ENCODE peak calls at places on chromosomes 1 and 21, in seven cellular contexts. N, A, Z, G, E, B and R are unnamed samples.

GRCh38 chr21:27448960-27449359 is 482.1 kb upstream of the ADAMTS5 start:
- DNase-seq in G (no peak), Z (no peak), A (peak; percentile 19), E (no peak), N (no peak), B (no peak), R (no peak)

GRCh38 chr21:44331650-44332306 is 7.4 kb downstream of the CFAP410 start:
- DNase-seq in N (no peak), A (no peak), G (no peak), E (no peak), B (peak; percentile 8), Z (no peak), R (no peak)

GRCh38 chr1:154839691-154840090 is 30.4 kb downstream of the KCNN3 start:
- DNase-seq in B (no peak), G (no peak), Z (no peak), N (no peak), E (no peak), A (peak; percentile 56), R (no peak)

GRCh38 chr1:221875004-221875330 is 133.1 kb upstream of the DUSP10 start:
- DNase-seq in A (no peak), Z (no peak), G (no peak), N (no peak), B (no peak), E (no peak), R (no peak)

GRCh38 chr1:192578144-192578909 is 2.8 kb downstream of the RGS1 start:
- DNase-seq in G (no peak), E (no peak), B (no peak), A (no peak), Z (no peak), N (no peak), R (no peak)

GRCh38 chr1:240399381-240399780 is 212.6 kb downstream of the GREM2 start:
- DNase-seq in G (no peak), Z (no peak), N (peak; percentile 75), E (no peak), A (no peak), B (peak; percentile 96), R (peak; percentile 68)

GRCh38 chr21:14675774-14676530 is 129.8 kb upstream of the SAMSN1 start:
- DNase-seq in Z (no peak), A (no peak), E (no peak), N (no peak), B (no peak), G (no peak), R (no peak)

GRCh38 chr21:31132574-31133242 is 94.4 kb upstream of the KRTAP19-8 start:
- DNase-seq in G (no peak), B (peak; percentile 7), Z (no peak), N (peak; percentile 28), A (no peak), E (no peak), R (no peak)

GRCh38 chr1:44822981-44823451 is 14.7 kb downstream of the BTBD19 start:
- DNase-seq in Z (peak; percentile 72), G (no peak), N (no peak), A (no peak), B (no peak), E (no peak), R (no peak)

GRCh38 chr1:6788946-6789345 is 3.7 kb downstream of the CAMTA1 start:
- DNase-seq in G (no peak), E (no peak), Z (no peak), A (no peak), B (no peak), N (no peak), R (no peak)

GRCh38 chr1:23282967-23283366 is 61.1 kb downstream of the HNRNPR start:
- DNase-seq in Z (no peak), N (peak; percentile 88), E (peak; percentile 57), G (no peak), A (no peak), B (no peak), R (peak; percentile 21)

GRCh38 chr1:30232288-30232899 is 491.0 kb downstream of the MATN1 start:
- DNase-seq in E (peak; percentile 5), A (no peak), B (no peak), Z (no peak), G (no peak), N (no peak), R (no peak)

GRCh38 chr1:119594386-119594785 is 53.7 kb downstream of the ZNF697 start:
- DNase-seq in E (peak; percentile 64), B (no peak), Z (no peak), N (no peak), A (no peak), G (no peak), R (no peak)

DNA sequence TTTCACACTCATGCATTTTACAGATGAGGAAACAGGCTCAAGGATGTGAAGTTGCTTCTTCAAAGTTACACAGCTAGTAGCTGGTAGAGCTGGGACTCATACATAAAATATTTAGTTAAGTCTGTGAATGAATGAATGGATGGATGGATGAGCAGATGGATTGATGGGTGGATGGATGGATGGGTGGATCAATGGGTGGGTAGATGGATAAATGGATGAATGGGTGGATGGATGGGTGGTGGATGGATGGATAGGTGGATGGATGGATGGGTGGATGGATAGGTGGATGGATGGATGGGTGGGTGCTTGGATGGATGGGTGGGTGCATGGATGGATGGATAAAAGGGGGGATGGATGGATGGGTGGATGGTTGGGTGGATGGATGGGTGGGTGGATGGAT is 240.9 kb downstream of the GRIK3 start:
- DNase-seq in Z (no peak), G (no peak), B (no peak), N (no peak), A (no peak), E (no peak), R (no peak)
- H3K27me3 ChIP-seq in Z (peaks cover 2% of the 10 kb centered on the region), G (no peaks in the 10 kb centered on the region), B (no peaks in the 10 kb centered on the region), N (no peaks in the 10 kb centered on the region), A (peaks cover 19% of the 10 kb centered on the region), E (no peaks in the 10 kb centered on the region), R (no peaks in the 10 kb centered on the region)

GRCh38 chr1:26555550-26555981 is 26.0 kb downstream of the RPS6KA1 start:
- DNase-seq in N (no peak), A (no peak), B (no peak), G (no peak), E (no peak), Z (no peak), R (no peak)

GRCh38 chr1:26556041-26556440 is 26.5 kb downstream of the RPS6KA1 start:
- DNase-seq in B (no peak), N (no peak), E (no peak), A (no peak), Z (no peak), G (no peak), R (no peak)

GRCh38 chr1:26553942-26554682 is 24.6 kb downstream of the RPS6KA1 start:
- DNase-seq in N (no peak), E (no peak), B (no peak), G (no peak), Z (no peak), A (no peak), R (no peak)

GRCh38 chr1:26552720-26553119 is 23.2 kb downstream of the RPS6KA1 start:
- DNase-seq in E (no peak), N (no peak), A (no peak), B (no peak), Z (no peak), G (no peak), R (no peak)

DNA sequence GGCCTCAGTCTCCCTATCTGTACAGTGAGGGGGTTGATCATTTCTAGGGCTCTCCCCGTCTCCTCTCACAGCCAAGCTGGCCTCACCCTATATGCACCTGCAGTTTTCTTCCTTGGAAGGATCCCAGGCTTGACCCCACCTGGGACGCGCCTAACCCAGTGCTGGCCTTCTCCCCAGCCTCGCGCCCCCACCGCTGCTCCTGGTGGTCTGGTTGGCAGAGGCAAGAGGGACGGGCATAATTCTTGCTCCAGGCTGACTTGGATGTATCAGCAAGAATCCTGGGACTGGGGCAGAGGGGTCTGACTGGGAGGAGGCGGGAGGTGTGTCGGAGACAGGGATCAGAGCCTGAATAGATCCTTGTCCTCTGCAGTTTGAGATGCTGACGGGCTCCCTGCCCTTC is 25.2 kb downstream of the RPS6KA1 start:
- DNase-seq in E (no peak), B (no peak), A (no peak), Z (no peak), G (no peak), N (no peak), R (no peak)
- H3K36me3 ChIP-seq in E (peaks cover 29% of the 10 kb centered on the region), B (no peaks in the 10 kb centered on the region), A (no peaks in the 10 kb centered on the region), Z (no peaks in the 10 kb centered on the region), G (peaks cover 21% of the 10 kb centered on the region), N (no peaks in the 10 kb centered on the region), R (no peaks in the 10 kb centered on the region)

GRCh38 chr1:175744833-175745232 is 1.4 kb upstream of the TNR start:
- DNase-seq in Z (no peak), G (no peak), A (no peak), N (no peak), E (no peak), B (no peak), R (no peak)
- TF ChIP-seq CTCF in Z (no peak), G (no peak), A (peak; percentile 40), N (no peak), E (peak; percentile 32), B (no peak), R (no peak)

DNA sequence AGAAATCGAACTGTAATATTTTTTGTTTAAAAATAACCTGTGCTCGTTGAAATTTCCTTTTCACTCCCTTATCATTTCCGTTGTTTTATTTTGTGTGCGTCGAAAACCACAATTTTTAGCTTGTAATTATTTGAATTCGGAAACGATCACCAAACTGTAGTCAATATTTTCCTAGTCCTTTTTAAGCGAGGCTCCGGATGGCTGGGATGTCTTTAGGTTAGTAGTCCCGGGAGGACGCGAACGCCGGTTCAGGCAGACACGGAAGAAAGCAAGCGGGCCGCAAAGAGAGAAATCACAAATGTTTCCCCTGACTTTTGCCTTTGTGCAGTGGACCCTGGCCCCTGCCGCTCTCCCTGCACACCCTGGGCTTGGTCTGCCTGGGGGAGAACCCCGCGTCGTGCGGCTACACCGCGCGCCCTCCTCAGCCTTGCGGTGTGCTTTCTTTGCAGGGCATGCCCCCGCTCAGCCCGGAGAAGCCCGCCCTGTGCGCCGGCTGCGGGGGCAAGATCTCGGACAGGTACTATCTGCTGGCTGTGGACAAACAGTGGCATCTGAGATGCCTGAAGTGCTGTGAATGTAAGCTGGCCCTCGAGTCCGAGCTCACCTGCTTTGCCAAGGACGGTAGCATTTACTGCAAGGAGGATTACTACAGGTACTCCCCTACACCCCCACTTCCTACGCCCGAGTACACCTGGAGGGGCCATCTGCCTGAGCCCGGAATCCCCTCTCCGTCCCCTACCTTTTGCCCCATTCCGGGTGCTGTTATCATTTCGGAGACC is 2.5 kb downstream of the LHX9 start:
- DNase-seq in E (no peak), N (no peak), A (no peak), B (no peak), Z (no peak), G (no peak), R (no peak)
- H3K27me3 ChIP-seq in E (peaks cover 58% of the 10 kb centered on the region), N (peaks cover 77% of the 10 kb centered on the region), A (peaks cover 72% of the 10 kb centered on the region), B (peaks cover 91% of the 10 kb centered on the region), Z (peaks cover 77% of the 10 kb centered on the region), G (peaks cover 7% of the 10 kb centered on the region), R (peaks cover 84% of the 10 kb centered on the region)

GRCh38 chr1:179853102-179853501 is 24.5 kb downstream of the TOR1AIP2 start:
- DNase-seq in E (no peak), B (no peak), N (no peak), G (no peak), A (no peak), Z (no peak), R (no peak)
- H3K36me3 ChIP-seq in E (peaks cover 28% of the 10 kb centered on the region), B (peaks cover 28% of the 10 kb centered on the region), N (peaks cover 5% of the 10 kb centered on the region), G (peaks cover 82% of the 10 kb centered on the region), A (peaks cover 92% of the 10 kb centered on the region), Z (no peaks in the 10 kb centered on the region), R (peaks cover 4% of the 10 kb centered on the region)